ENCODE peak calls at places on chromosome 4, in eight cellular contexts. Q is GM12865, Y is neural crest cell, X is GM23338, K is mucosa of descending colon, V is Calu3, C is hepatocyte, F is PC-3. D is an unnamed sample.
A peak's percentile ranks its signal among the peaks of the same experiment; 100 is the strongest.

GRCh38 chr4:183492791-183493221 is 12.1 kb upstream of the ING2 start:
- DNase-seq in Q (no peak), Y (no peak), X (no peak), K (no peak), V (no peak), C (no peak), F (peak; percentile 79), D (peak; percentile 40)

GRCh38 chr4:46389301-46389761 is 597 bp downstream of the GABRA2 start:
- DNase-seq in Q (no peak), Y (peak; percentile 12), X (peak; percentile 70), K (peak; percentile 76), V (no peak), C (peak; percentile 71), F (no peak), D (no peak)

GRCh38 chr4:16694491-16695276 is 203.8 kb downstream of the LDB2 start:
- DNase-seq in Q (no peak), Y (no peak), X (peak; percentile 84), K (no peak), V (no peak), C (no peak), F (no peak), D (no peak)

GRCh38 chr4:154039435-154040061 is 250.7 kb upstream of the SFRP2 start:
- DNase-seq in Q (no peak), Y (no peak), X (no peak), K (no peak), V (no peak), C (no peak), F (no peak), D (no peak)

GRCh38 chr4:93407493-93408275 is 420.9 kb upstream of the ATOH1 start:
- DNase-seq in Q (no peak), Y (no peak), X (peak; percentile 62), K (no peak), V (no peak), C (no peak), F (no peak), D (no peak)

GRCh38 chr4:182486895-182487294 is 243.7 kb downstream of the TENM3 start:
- DNase-seq in Q (no peak), Y (no peak), X (peak; percentile 19), K (no peak), V (no peak), C (no peak), F (no peak), D (peak; percentile 2)

GRCh38 chr4:102322736-102323135 is 22.5 kb downstream of the SLC39A8 start:
- DNase-seq in Q (no peak), Y (no peak), X (peak; percentile 67), K (no peak), V (no peak), C (no peak), F (no peak), D (no peak)

GRCh38 chr4:77418333-77418732 is 187.3 kb upstream of the CXCL13 start:
- DNase-seq in Q (peak; percentile 31), Y (no peak), X (peak; percentile 49), K (peak; percentile 63), V (peak; percentile 8), C (peak; percentile 36), F (peak; percentile 41), D (no peak)

GRCh38 chr4:139457318-139457717 is 3.4 kb downstream of the RAB33B start:
- DNase-seq in Q (no peak), Y (no peak), X (no peak), K (no peak), V (no peak), C (no peak), F (peak; percentile 3), D (no peak)

GRCh38 chr4:7422098-7422897 is 12.4 kb downstream of the PSAPL1 start:
- DNase-seq in Q (no peak), Y (no peak), X (no peak), K (no peak), V (no peak), C (no peak), F (no peak), D (no peak)

GRCh38 chr4:121057466-121057911 is 14.8 kb downstream of the NDNF start:
- DNase-seq in Q (no peak), Y (no peak), X (peak; percentile 24), K (no peak), V (no peak), C (no peak), F (no peak), D (no peak)

GRCh38 chr4:174540175-174540574 is 17.9 kb upstream of the HPGD start:
- DNase-seq in Q (no peak), Y (no peak), X (no peak), K (no peak), V (no peak), C (no peak), F (no peak), D (no peak)

GRCh38 chr4:113024373-113024772 is 25.1 kb upstream of the ANK2 start:
- DNase-seq in Q (no peak), Y (no peak), X (no peak), K (no peak), V (no peak), C (no peak), F (no peak), D (no peak)

GRCh38 chr4:167105857-167106256 is 128.4 kb downstream of the SPOCK3 start:
- DNase-seq in Q (no peak), Y (no peak), X (no peak), K (no peak), V (no peak), C (no peak), F (no peak), D (no peak)

GRCh38 chr4:8662776-8663175 is 70.2 kb downstream of the CPZ start:
- DNase-seq in Q (no peak), Y (no peak), X (no peak), K (no peak), V (no peak), C (no peak), F (no peak), D (no peak)

GRCh38 chr4:71333960-71334951 is 4.6 kb upstream of the SLC4A4 start:
- DNase-seq in Q (no peak), Y (no peak), X (no peak), K (no peak), V (no peak), C (no peak), F (peak; percentile 60), D (peak; percentile 25)

GRCh38 chr4:141912831-141913230 is 276.4 kb downstream of the IL15 start:
- DNase-seq in Q (peak; percentile 15), Y (no peak), X (no peak), K (peak; percentile 49), V (no peak), C (peak; percentile 14), F (no peak), D (no peak)

GRCh38 chr4:29708473-29708872 is 1011.7 kb upstream of the PCDH7 start:
- DNase-seq in Q (no peak), Y (no peak), X (no peak), K (no peak), V (no peak), C (peak; percentile 4), F (peak; percentile 83), D (no peak)

GRCh38 chr4:121380448-121381147 is at the start of gene QRFPR:
- DNase-seq in Q (no peak), Y (peak; percentile 13), X (peak; percentile 71), K (no peak), V (peak; percentile 47), C (peak; percentile 15), F (no peak), D (no peak)

GRCh38 chr4:24394041-24394440 is 190.3 kb downstream of the DHX15 start:
- DNase-seq in Q (no peak), Y (no peak), X (peak; percentile 65), K (no peak), V (no peak), C (no peak), F (peak; percentile 11), D (no peak)

GRCh38 chr4:52856802-52857201 is 5.3 kb upstream of the RASL11B start:
- DNase-seq in Q (no peak), Y (no peak), X (no peak), K (no peak), V (no peak), C (no peak), F (no peak), D (no peak)

GRCh38 chr4:30354605-30355004 is 365.6 kb upstream of the PCDH7 start:
- DNase-seq in Q (no peak), Y (no peak), X (no peak), K (no peak), V (no peak), C (no peak), F (no peak), D (no peak)

GRCh38 chr4:59770865-59771264 is 1429.3 kb upstream of the ADGRL3 start:
- DNase-seq in Q (no peak), Y (no peak), X (no peak), K (no peak), V (no peak), C (no peak), F (no peak), D (no peak)

GRCh38 chr4:59772740-59773139 is 1427.4 kb upstream of the ADGRL3 start:
- DNase-seq in Q (no peak), Y (no peak), X (no peak), K (no peak), V (no peak), C (no peak), F (no peak), D (no peak)
- TF ChIP-seq CTCF in Q (no peak), Y (no peak), X (no peak), K (no peak), V (no peak), C (no peak), F (no peak), D (no peak)

DNA sequence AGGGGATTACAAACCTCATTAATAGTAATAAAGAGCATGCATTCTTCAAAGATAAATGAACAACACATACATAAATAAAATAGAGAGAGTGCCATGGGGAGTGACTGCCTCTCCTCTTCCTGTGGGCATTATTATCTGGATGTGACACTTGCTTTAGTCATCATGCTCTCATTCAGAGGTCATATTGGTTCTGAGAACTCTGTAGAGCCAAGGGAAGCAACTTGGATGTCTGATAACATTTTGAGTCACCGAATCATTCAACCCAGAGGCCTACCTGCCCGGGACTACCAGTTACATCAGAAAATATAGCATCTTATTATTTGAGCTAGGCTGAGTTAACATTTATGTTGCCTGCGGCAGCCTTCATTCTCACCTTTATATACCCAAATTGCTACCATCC is 489.5 kb downstream of the STIM2 start:
- DNase-seq in Q (no peak), Y (no peak), X (no peak), K (no peak), V (no peak), C (no peak), F (peak; percentile 89), D (no peak)
- TF ChIP-seq CTCF in Q (no peak), Y (no peak), X (no peak), K (no peak), V (no peak), C (no peak), F (no peak), D (no peak)

DNA sequence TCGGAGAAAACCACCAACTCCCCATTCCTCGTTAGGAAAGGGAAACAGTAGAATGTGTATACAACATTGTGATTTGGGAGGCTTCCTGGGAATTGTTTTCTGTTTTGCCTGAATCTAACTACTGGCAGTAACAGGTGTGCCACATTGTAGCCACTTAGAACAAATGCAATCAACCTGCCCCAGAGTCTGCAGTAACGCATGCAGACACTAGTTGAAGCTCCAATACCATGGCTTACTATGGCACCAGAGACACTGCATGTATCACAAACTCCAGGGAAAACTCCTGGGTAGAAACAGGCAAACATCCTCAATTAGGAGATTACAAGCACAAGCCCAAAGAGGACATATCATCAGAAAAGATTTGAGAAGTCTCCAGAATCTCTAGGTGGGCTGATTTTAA is 154.2 kb upstream of the NEIL3 start:
- DNase-seq in Q (no peak), Y (no peak), X (peak; percentile 52), K (no peak), V (no peak), C (no peak), F (no peak), D (no peak)
- TF ChIP-seq CTCF in Q (no peak), Y (no peak), X (no peak), K (no peak), V (no peak), C (no peak), F (no peak), D (no peak)

GRCh38 chr4:1285790-1286553 is 3.7 kb upstream of the MAEA start:
- DNase-seq in Q (peak; percentile 74), Y (no peak), X (peak; percentile 63), K (peak; percentile 40), V (no peak), C (peak; percentile 77), F (peak; percentile 7), D (no peak)
- TF ChIP-seq CTCF in Q (peak; percentile 51), Y (no peak), X (no peak), K (no peak), V (no peak), C (peak; percentile 59), F (peak; percentile 15), D (peak; percentile 19)

D was measured in brain microvascular endothelial cell.